ENCODE peak calls at places on chromosome 5, in ten cellular contexts. X is effector memory CD8-positive, alpha-beta T cell; N is GF-D8; U is astrocyte of the cerebellum; B is RWPE1; A is NCI-H82; K is thyroid gland; W is HEK293T; H is islet precursor cell; Q is EH. O is an unnamed sample.

GRCh38 chr5:135973323-135974018 is 18.7 kb upstream of the LECT2 start:
- DNase-seq in X (no peak), N (no peak), U (no peak), B (peak), A (no peak), K (no peak), W (no peak), H (no peak), Q (peak), O (no peak)

GRCh38 chr5:3694819-3695218 is 99.2 kb downstream of the IRX1 start:
- DNase-seq in X (no peak), N (no peak), U (no peak), B (peak), A (no peak), K (no peak), W (no peak), H (no peak), Q (no peak), O (no peak)

GRCh38 chr5:122942164-122942914 is 94.2 kb downstream of the PPIC start:
- DNase-seq in X (no peak), N (no peak), U (peak), B (peak), A (peak), K (no peak), W (no peak), H (peak), Q (peak), O (peak)

GRCh38 chr5:98519530-98519929 is 253.9 kb upstream of the RGMB start:
- DNase-seq in X (no peak), N (no peak), U (no peak), B (no peak), A (no peak), K (no peak), W (no peak), H (no peak), Q (no peak), O (no peak)

GRCh38 chr5:176797456-176798093 is 12.8 kb upstream of the UNC5A start:
- DNase-seq in X (no peak), N (no peak), U (no peak), B (no peak), A (peak), K (no peak), W (no peak), H (no peak), Q (no peak), O (no peak)

GRCh38 chr5:137957948-137958347 is 68.7 kb downstream of the PKD2L2 start:
- DNase-seq in X (no peak), N (no peak), U (no peak), B (no peak), A (no peak), K (no peak), W (no peak), H (no peak), Q (peak), O (no peak)

GRCh38 chr5:97085126-97085786 is 57.2 kb downstream of the LIX1 start:
- DNase-seq in X (no peak), N (no peak), U (no peak), B (no peak), A (no peak), K (no peak), W (no peak), H (no peak), Q (no peak), O (no peak)

GRCh38 chr5:138870611-138871010 is 4.5 kb downstream of the LRRTM2 start:
- DNase-seq in X (no peak), N (no peak), U (no peak), B (no peak), A (peak), K (no peak), W (no peak), H (no peak), Q (no peak), O (no peak)

GRCh38 chr5:176597417-176598389 is 12.3 kb downstream of the GPRIN1 start:
- DNase-seq in X (no peak), N (no peak), U (no peak), B (no peak), A (no peak), K (no peak), W (no peak), H (no peak), Q (no peak), O (no peak)

GRCh38 chr5:169745441-169746146 is 108.5 kb downstream of the DOCK2 start:
- DNase-seq in X (no peak), N (no peak), U (peak), B (peak), A (no peak), K (no peak), W (no peak), H (peak), Q (peak), O (no peak)

GRCh38 chr5:141695627-141696180 is 13.7 kb upstream of the ARAP3 start:
- DNase-seq in X (no peak), N (no peak), U (no peak), B (peak), A (peak), K (no peak), W (no peak), H (no peak), Q (peak), O (peak)

GRCh38 chr5:124408738-124409453 is 337.5 kb downstream of the ZNF608 start:
- DNase-seq in X (no peak), N (no peak), U (no peak), B (no peak), A (no peak), K (no peak), W (no peak), H (no peak), Q (no peak), O (no peak)

GRCh38 chr5:109859537-109859936 is 169.8 kb downstream of the MAN2A1 start:
- DNase-seq in X (no peak), N (no peak), U (no peak), B (no peak), A (no peak), K (no peak), W (no peak), H (no peak), Q (peak), O (no peak)

GRCh38 chr5:137761020-137761516 is 6.9 kb upstream of the HNRNPA0 start:
- DNase-seq in X (no peak), N (no peak), U (no peak), B (no peak), A (no peak), K (no peak), W (no peak), H (no peak), Q (peak), O (no peak)

GRCh38 chr5:115465416-115465815 is 79.2 kb downstream of the FEM1C start:
- DNase-seq in X (no peak), N (no peak), U (no peak), B (no peak), A (no peak), K (no peak), W (no peak), H (no peak), Q (peak), O (no peak)

GRCh38 chr5:177447611-177448243 is 1.1 kb downstream of the PRR7 start:
- DNase-seq in X (no peak), N (peak), U (peak), B (peak), A (no peak), K (peak), W (no peak), H (peak), Q (peak), O (no peak)

GRCh38 chr5:121967187-121967586 is 5.4 kb downstream of the SRFBP1 start:
- DNase-seq in X (no peak), N (no peak), U (peak), B (no peak), A (no peak), K (no peak), W (no peak), H (no peak), Q (peak), O (no peak)

GRCh38 chr5:140141241-140141640 is 15.5 kb downstream of the IGIP start:
- DNase-seq in X (no peak), N (no peak), U (no peak), B (no peak), A (no peak), K (peak), W (no peak), H (no peak), Q (peak), O (no peak)

GRCh38 chr5:104513194-104513602 is 950.6 kb upstream of the NUDT12 start:
- DNase-seq in X (no peak), N (no peak), U (peak), B (peak), A (no peak), K (no peak), W (no peak), H (peak), Q (peak), O (no peak)

GRCh38 chr5:63743096-63743798 is 219.0 kb downstream of the HTR1A start:
- DNase-seq in X (no peak), N (no peak), U (no peak), B (no peak), A (no peak), K (no peak), W (no peak), H (no peak), Q (no peak), O (no peak)

GRCh38 chr5:102627311-102627710 is 127.8 kb upstream of the PAM start:
- DNase-seq in X (no peak), N (no peak), U (peak), B (peak), A (no peak), K (no peak), W (no peak), H (no peak), Q (peak), O (no peak)

GRCh38 chr5:31847354-31847753 is 208.4 kb downstream of the PDZD2 start:
- DNase-seq in X (no peak), N (no peak), U (no peak), B (no peak), A (no peak), K (no peak), W (no peak), H (no peak), Q (no peak), O (no peak)

GRCh38 chr5:68242743-68243142 is 27.2 kb downstream of the PIK3R1 start:
- DNase-seq in X (no peak), N (no peak), U (peak), B (no peak), A (no peak), K (no peak), W (no peak), H (no peak), Q (peak), O (no peak)

GRCh38 chr5:169945831-169946261 is 34.4 kb downstream of the INSYN2B start:
- DNase-seq in X (no peak), N (no peak), U (peak), B (peak), A (no peak), K (peak), W (no peak), H (peak), Q (peak), O (no peak)

GRCh38 chr5:1502737-1503120 is 21.0 kb downstream of the LPCAT1 start:
- DNase-seq in X (no peak), N (no peak), U (no peak), B (no peak), A (no peak), K (no peak), W (no peak), H (no peak), Q (no peak), O (no peak)

GRCh38 chr5:28580616-28581015 is 1542.2 kb upstream of the CDH9 start:
- DNase-seq in X (no peak), N (no peak), U (peak), B (no peak), A (no peak), K (no peak), W (no peak), H (no peak), Q (no peak), O (no peak)

GRCh38 chr5:35777358-35778087 is 79.2 kb upstream of the IL7R start:
- DNase-seq in X (peak), N (no peak), U (peak), B (peak), A (peak), K (peak), W (peak), H (peak), Q (peak), O (peak)

GRCh38 chr5:10760033-10760975 is 730 bp downstream of the DAP start:
- DNase-seq in X (no peak), N (peak), U (no peak), B (peak), A (peak), K (peak), W (peak), H (peak), Q (peak), O (peak)

GRCh38 chr5:61301820-61302563 is 30.1 kb upstream of the ZSWIM6 start:
- DNase-seq in X (no peak), N (no peak), U (peak), B (peak), A (no peak), K (peak), W (no peak), H (peak), Q (peak), O (no peak)

GRCh38 chr5:135569755-135570452 is 8.9 kb downstream of the CXCL14 start:
- DNase-seq in X (no peak), N (no peak), U (no peak), B (peak), A (peak), K (peak), W (peak), H (peak), Q (peak), O (no peak)